ENCODE peak calls at places on chromosomes 13 and 19, in nine cellular contexts. One of them, this sample, is unnamed.

GRCh38 chr13:44153536-44153935 is 220.1 kb upstream of the SERP2 start:
- DNase-seq in right lobe of liver: no peak
- DNase-seq in astrocyte of the spinal cord: no peak
- DNase-seq in dorsolateral prefrontal cortex: no peak
- DNase-seq in AG10803: no peak
- DNase-seq in uterus: no peak
- DNase-seq in AG09319: no peak
- DNase-seq in lower leg skin: no peak
- DNase-seq in brain microvascular endothelial cell: no peak
- DNase-seq in this sample: no peak

GRCh38 chr13:94464771-94465170 is 14.7 kb downstream of the DCT start:
- DNase-seq in brain microvascular endothelial cell: no peak
- DNase-seq in astrocyte of the spinal cord: no peak
- DNase-seq in lower leg skin: peak
- DNase-seq in dorsolateral prefrontal cortex: no peak
- DNase-seq in right lobe of liver: no peak
- DNase-seq in AG10803: no peak
- DNase-seq in uterus: no peak
- DNase-seq in AG09319: no peak
- DNase-seq in this sample: no peak

GRCh38 chr13:105642511-105642958 is 892.9 kb downstream of the EFNB2 start:
- DNase-seq in lower leg skin: no peak
- DNase-seq in astrocyte of the spinal cord: peak
- DNase-seq in AG09319: no peak
- DNase-seq in AG10803: no peak
- DNase-seq in brain microvascular endothelial cell: peak
- DNase-seq in dorsolateral prefrontal cortex: no peak
- DNase-seq in uterus: no peak
- DNase-seq in right lobe of liver: no peak
- DNase-seq in this sample: peak

GRCh38 chr19:44512326-44513298 is 12.3 kb upstream of the ZNF180 start:
- DNase-seq in right lobe of liver: no peak
- DNase-seq in uterus: no peak
- DNase-seq in AG10803: peak
- DNase-seq in dorsolateral prefrontal cortex: no peak
- DNase-seq in AG09319: peak
- DNase-seq in astrocyte of the spinal cord: peak
- DNase-seq in lower leg skin: peak
- DNase-seq in brain microvascular endothelial cell: peak
- DNase-seq in this sample: peak

GRCh38 chr13:46951516-46951915 is 54.7 kb upstream of the HTR2A start:
- DNase-seq in lower leg skin: no peak
- DNase-seq in brain microvascular endothelial cell: peak
- DNase-seq in dorsolateral prefrontal cortex: no peak
- DNase-seq in AG09319: no peak
- DNase-seq in uterus: no peak
- DNase-seq in astrocyte of the spinal cord: peak
- DNase-seq in right lobe of liver: no peak
- DNase-seq in AG10803: no peak
- DNase-seq in this sample: peak

GRCh38 chr19:12937243-12938053 is 961 bp upstream of the CALR start:
- DNase-seq in AG09319: no peak
- DNase-seq in lower leg skin: no peak
- DNase-seq in uterus: no peak
- DNase-seq in dorsolateral prefrontal cortex: peak
- DNase-seq in astrocyte of the spinal cord: no peak
- DNase-seq in AG10803: peak
- DNase-seq in right lobe of liver: peak
- DNase-seq in brain microvascular endothelial cell: peak
- DNase-seq in this sample: no peak

GRCh38 chr13:113153810-113154748 is 4.4 kb upstream of the PROZ start:
- DNase-seq in AG09319: peak
- DNase-seq in dorsolateral prefrontal cortex: peak
- DNase-seq in uterus: peak
- DNase-seq in AG10803: peak
- DNase-seq in brain microvascular endothelial cell: peak
- DNase-seq in right lobe of liver: peak
- DNase-seq in astrocyte of the spinal cord: peak
- DNase-seq in lower leg skin: peak
- DNase-seq in this sample: peak

GRCh38 chr13:109785892-109786450 is 412 bp downstream of the IRS2 start:
- DNase-seq in AG09319: no peak
- DNase-seq in dorsolateral prefrontal cortex: no peak
- DNase-seq in uterus: no peak
- DNase-seq in brain microvascular endothelial cell: no peak
- DNase-seq in lower leg skin: no peak
- DNase-seq in right lobe of liver: peak
- DNase-seq in AG10803: no peak
- DNase-seq in astrocyte of the spinal cord: no peak
- DNase-seq in this sample: no peak

GRCh38 chr19:53772943-53773342 is 51.2 kb downstream of the NLRP12 start:
- DNase-seq in brain microvascular endothelial cell: peak
- DNase-seq in lower leg skin: no peak
- DNase-seq in AG09319: peak
- DNase-seq in uterus: peak
- DNase-seq in dorsolateral prefrontal cortex: no peak
- DNase-seq in astrocyte of the spinal cord: peak
- DNase-seq in AG10803: peak
- DNase-seq in right lobe of liver: no peak
- DNase-seq in this sample: peak

GRCh38 chr13:99354371-99354951 is 47.3 kb upstream of the GPR183 start:
- DNase-seq in AG09319: no peak
- DNase-seq in astrocyte of the spinal cord: no peak
- DNase-seq in lower leg skin: no peak
- DNase-seq in brain microvascular endothelial cell: no peak
- DNase-seq in uterus: no peak
- DNase-seq in AG10803: peak
- DNase-seq in dorsolateral prefrontal cortex: no peak
- DNase-seq in right lobe of liver: no peak
- DNase-seq in this sample: peak

GRCh38 chr19:511101-511841 is 4.0 kb downstream of the TPGS1 start:
- DNase-seq in dorsolateral prefrontal cortex: no peak
- DNase-seq in AG10803: no peak
- DNase-seq in AG09319: no peak
- DNase-seq in astrocyte of the spinal cord: peak
- DNase-seq in lower leg skin: no peak
- DNase-seq in uterus: no peak
- DNase-seq in right lobe of liver: no peak
- DNase-seq in brain microvascular endothelial cell: no peak
- DNase-seq in this sample: peak

GRCh38 chr13:94674609-94675348 is 37.6 kb downstream of the SOX21 start:
- DNase-seq in uterus: no peak
- DNase-seq in right lobe of liver: peak
- DNase-seq in AG09319: peak
- DNase-seq in lower leg skin: no peak
- DNase-seq in brain microvascular endothelial cell: peak
- DNase-seq in astrocyte of the spinal cord: peak
- DNase-seq in dorsolateral prefrontal cortex: no peak
- DNase-seq in AG10803: peak
- DNase-seq in this sample: peak

GRCh38 chr13:39599842-39600241 is 3.2 kb downstream of the LHFPL6 start:
- DNase-seq in AG09319: no peak
- DNase-seq in dorsolateral prefrontal cortex: no peak
- DNase-seq in AG10803: peak
- DNase-seq in brain microvascular endothelial cell: no peak
- DNase-seq in right lobe of liver: no peak
- DNase-seq in astrocyte of the spinal cord: peak
- DNase-seq in uterus: no peak
- DNase-seq in lower leg skin: no peak
- DNase-seq in this sample: no peak

GRCh38 chr13:39601636-39602035 is 1.4 kb downstream of the LHFPL6 start:
- DNase-seq in AG09319: no peak
- DNase-seq in AG10803: no peak
- DNase-seq in brain microvascular endothelial cell: no peak
- DNase-seq in right lobe of liver: no peak
- DNase-seq in uterus: no peak
- DNase-seq in lower leg skin: no peak
- DNase-seq in dorsolateral prefrontal cortex: no peak
- DNase-seq in astrocyte of the spinal cord: no peak
- DNase-seq in this sample: no peak

GRCh38 chr13:39602614-39603366 is at the start of gene LHFPL6:
- DNase-seq in astrocyte of the spinal cord: peak
- DNase-seq in AG09319: peak
- DNase-seq in dorsolateral prefrontal cortex: peak
- DNase-seq in AG10803: peak
- DNase-seq in uterus: peak
- DNase-seq in brain microvascular endothelial cell: peak
- DNase-seq in right lobe of liver: peak
- DNase-seq in lower leg skin: peak
- DNase-seq in this sample: peak

GRCh38 chr13:39602277-39602613 is 748 bp downstream of the LHFPL6 start:
- DNase-seq in right lobe of liver: no peak
- DNase-seq in uterus: no peak
- DNase-seq in astrocyte of the spinal cord: no peak
- DNase-seq in lower leg skin: no peak
- DNase-seq in AG10803: no peak
- DNase-seq in brain microvascular endothelial cell: no peak
- DNase-seq in dorsolateral prefrontal cortex: no peak
- DNase-seq in AG09319: no peak
- DNase-seq in this sample: no peak

DNA sequence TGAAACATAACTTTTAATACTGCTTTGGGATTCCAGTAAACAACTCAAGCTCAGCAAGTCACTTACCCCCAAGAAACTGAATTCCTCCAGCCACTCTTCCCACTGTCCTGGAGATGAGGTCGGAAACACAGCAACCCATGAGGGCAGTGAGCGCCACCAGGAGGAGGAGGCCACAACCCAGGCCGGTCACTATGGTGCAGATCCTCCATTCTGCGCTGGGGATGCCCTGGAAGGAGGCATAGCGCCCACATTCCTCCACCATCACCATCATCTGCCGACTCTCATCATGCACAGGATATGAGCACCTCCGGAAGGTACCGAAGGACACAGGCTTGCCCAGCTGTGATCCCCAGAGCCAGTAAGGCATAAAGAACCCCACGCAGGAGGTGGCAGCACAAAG is 2.2 kb downstream of the LHFPL6 start:
- DNase-seq in dorsolateral prefrontal cortex: no peak
- DNase-seq in astrocyte of the spinal cord: peak
- DNase-seq in brain microvascular endothelial cell: peak
- DNase-seq in lower leg skin: no peak
- DNase-seq in AG09319: no peak
- DNase-seq in right lobe of liver: no peak
- DNase-seq in AG10803: no peak
- DNase-seq in uterus: no peak
- DNase-seq in this sample: no peak
- TF ChIP-seq CTCF in dorsolateral prefrontal cortex: no peak
- TF ChIP-seq CTCF in astrocyte of the spinal cord: peak
- TF ChIP-seq CTCF in brain microvascular endothelial cell: peak
- TF ChIP-seq CTCF in lower leg skin: no peak
- TF ChIP-seq CTCF in AG09319: peak
- TF ChIP-seq CTCF in right lobe of liver: no peak
- TF ChIP-seq CTCF in AG10803: peak
- TF ChIP-seq CTCF in uterus: no peak
- TF ChIP-seq CTCF in this sample: no peak

DNA sequence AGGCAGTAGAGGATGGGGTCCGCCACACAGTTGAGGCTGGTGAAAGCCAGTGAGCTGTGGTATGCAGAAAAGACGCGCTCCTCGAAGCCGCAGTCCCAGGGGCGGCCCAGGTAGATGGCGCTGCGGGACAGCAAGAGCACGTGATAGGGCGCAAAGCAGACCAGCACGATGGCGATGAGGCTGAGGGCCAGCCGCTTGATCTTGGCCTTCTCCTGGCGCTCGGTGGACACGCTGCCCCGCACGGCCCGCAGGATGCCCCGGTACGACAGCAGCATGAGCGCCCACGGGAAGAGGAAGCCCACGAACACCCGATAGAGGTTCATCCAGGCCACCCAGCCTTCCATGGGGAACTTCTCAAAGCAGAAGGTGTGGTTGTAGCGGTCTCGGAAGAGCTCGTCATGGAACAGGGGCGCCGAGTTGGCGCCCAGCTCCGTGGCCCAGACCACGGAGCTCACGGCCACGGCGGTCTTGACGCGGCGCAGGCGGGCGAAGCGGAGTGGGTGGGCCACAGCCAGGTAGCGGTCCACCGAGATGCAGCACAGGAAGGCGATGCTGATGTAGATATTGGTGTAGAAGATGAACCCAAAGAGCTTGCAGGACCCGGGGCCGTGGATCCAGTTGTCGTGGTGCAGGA is 6.5 kb upstream of the OPA3 start:
- DNase-seq in lower leg skin: no peak
- DNase-seq in AG10803: no peak
- DNase-seq in AG09319: no peak
- DNase-seq in astrocyte of the spinal cord: peak
- DNase-seq in dorsolateral prefrontal cortex: no peak
- DNase-seq in brain microvascular endothelial cell: no peak
- DNase-seq in uterus: no peak
- DNase-seq in right lobe of liver: peak
- DNase-seq in this sample: peak
- TF ChIP-seq CTCF in lower leg skin: no peak
- TF ChIP-seq CTCF in AG10803: peak
- TF ChIP-seq CTCF in AG09319: peak
- TF ChIP-seq CTCF in astrocyte of the spinal cord: peak
- TF ChIP-seq CTCF in dorsolateral prefrontal cortex: peak
- TF ChIP-seq CTCF in brain microvascular endothelial cell: peak
- TF ChIP-seq CTCF in uterus: no peak
- TF ChIP-seq CTCF in right lobe of liver: peak
- TF ChIP-seq CTCF in this sample: peak

DNA sequence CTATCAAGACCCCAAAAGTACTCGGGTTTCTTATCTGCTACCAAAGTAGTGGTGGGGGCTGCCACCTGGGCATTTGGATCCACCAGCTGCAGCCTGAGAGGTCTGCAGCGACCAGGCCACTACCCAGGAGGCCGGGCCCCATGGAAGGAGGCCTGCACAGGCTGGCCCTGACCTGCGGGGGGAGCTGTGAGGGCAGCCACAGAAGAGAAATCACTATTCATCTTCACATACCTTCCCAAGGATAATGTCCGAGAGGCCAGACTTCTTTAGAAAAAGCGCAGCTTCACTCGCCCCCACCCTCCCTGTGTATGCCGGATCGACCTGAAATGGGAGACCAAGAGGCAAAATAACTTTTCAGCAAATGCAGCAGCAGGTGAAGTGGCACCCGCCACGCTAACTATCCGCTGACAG is 30.1 kb downstream of the EPS15L1 start:
- DNase-seq in lower leg skin: no peak
- DNase-seq in uterus: no peak
- DNase-seq in right lobe of liver: no peak
- DNase-seq in AG09319: no peak
- DNase-seq in dorsolateral prefrontal cortex: no peak
- DNase-seq in brain microvascular endothelial cell: no peak
- DNase-seq in astrocyte of the spinal cord: no peak
- DNase-seq in AG10803: no peak
- DNase-seq in this sample: peak
- TF ChIP-seq CTCF in lower leg skin: no peak
- TF ChIP-seq CTCF in uterus: no peak
- TF ChIP-seq CTCF in right lobe of liver: peak
- TF ChIP-seq CTCF in AG09319: peak
- TF ChIP-seq CTCF in dorsolateral prefrontal cortex: no peak
- TF ChIP-seq CTCF in brain microvascular endothelial cell: peak
- TF ChIP-seq CTCF in astrocyte of the spinal cord: peak
- TF ChIP-seq CTCF in AG10803: peak
- TF ChIP-seq CTCF in this sample: peak

DNA sequence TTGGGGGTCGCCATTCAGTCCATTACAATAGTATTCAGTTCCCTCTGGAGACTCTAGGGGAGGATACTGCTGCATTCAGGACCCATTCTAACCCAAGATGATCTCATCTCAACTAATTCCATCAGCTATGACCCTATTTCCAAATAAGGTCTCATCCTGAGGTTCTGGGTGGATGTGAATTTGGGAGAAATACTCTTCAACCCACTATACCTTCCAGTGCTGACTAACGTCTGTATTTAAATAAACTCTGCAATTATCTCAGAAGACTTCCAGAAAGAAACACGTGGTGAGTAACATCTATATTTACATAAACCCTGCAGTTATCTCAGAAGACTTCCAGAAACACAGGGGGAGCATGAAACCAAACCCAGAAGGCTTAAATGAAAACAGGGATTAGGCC is 1300.7 kb downstream of the PCDH9 start:
- DNase-seq in AG10803: no peak
- DNase-seq in dorsolateral prefrontal cortex: no peak
- DNase-seq in right lobe of liver: no peak
- DNase-seq in lower leg skin: no peak
- DNase-seq in AG09319: no peak
- DNase-seq in astrocyte of the spinal cord: no peak
- DNase-seq in uterus: no peak
- DNase-seq in brain microvascular endothelial cell: no peak
- DNase-seq in this sample: no peak
- TF ChIP-seq CTCF in AG10803: no peak
- TF ChIP-seq CTCF in dorsolateral prefrontal cortex: no peak
- TF ChIP-seq CTCF in right lobe of liver: no peak
- TF ChIP-seq CTCF in lower leg skin: no peak
- TF ChIP-seq CTCF in AG09319: no peak
- TF ChIP-seq CTCF in astrocyte of the spinal cord: no peak
- TF ChIP-seq CTCF in uterus: no peak
- TF ChIP-seq CTCF in brain microvascular endothelial cell: no peak
- TF ChIP-seq CTCF in this sample: no peak